ENCODE peak calls at places on chromosomes 3 and 15, in ten cellular contexts. One of them, this sample, is unnamed.

GRCh38 chr3:76034652-76035051 is 249.3 kb upstream of the ZNF717 start:
- DNase-seq in lower leg skin: no peak
- DNase-seq in suprapubic skin: no peak
- DNase-seq in ovary: no peak
- DNase-seq in IMR-90: no peak
- DNase-seq in tibial nerve: no peak
- DNase-seq in heart left ventricle: no peak
- DNase-seq in endothelial cell of umbilical vein: no peak
- DNase-seq in uterus: no peak
- DNase-seq in A549: no peak
- DNase-seq in this sample: no peak

GRCh38 chr3:5021571-5022092 is 42.4 kb downstream of the BHLHE40 start:
- DNase-seq in A549: peak
- DNase-seq in lower leg skin: no peak
- DNase-seq in suprapubic skin: no peak
- DNase-seq in endothelial cell of umbilical vein: peak
- DNase-seq in heart left ventricle: no peak
- DNase-seq in ovary: no peak
- DNase-seq in tibial nerve: no peak
- DNase-seq in IMR-90: peak
- DNase-seq in uterus: no peak
- DNase-seq in this sample: no peak

GRCh38 chr15:67380921-67381320 is 126.3 kb downstream of the IQCH start:
- DNase-seq in lower leg skin: no peak
- DNase-seq in IMR-90: no peak
- DNase-seq in endothelial cell of umbilical vein: no peak
- DNase-seq in tibial nerve: no peak
- DNase-seq in ovary: no peak
- DNase-seq in heart left ventricle: no peak
- DNase-seq in A549: no peak
- DNase-seq in uterus: no peak
- DNase-seq in suprapubic skin: no peak
- DNase-seq in this sample: no peak

GRCh38 chr3:138062626-138063025 is 52.7 kb downstream of the CLDN18 start:
- DNase-seq in IMR-90: peak
- DNase-seq in endothelial cell of umbilical vein: no peak
- DNase-seq in heart left ventricle: no peak
- DNase-seq in lower leg skin: no peak
- DNase-seq in tibial nerve: no peak
- DNase-seq in uterus: no peak
- DNase-seq in ovary: no peak
- DNase-seq in suprapubic skin: no peak
- DNase-seq in A549: no peak
- DNase-seq in this sample: peak

GRCh38 chr15:81360491-81360890 is 13.5 kb downstream of the TMC3 start:
- DNase-seq in suprapubic skin: no peak
- DNase-seq in lower leg skin: no peak
- DNase-seq in IMR-90: no peak
- DNase-seq in A549: no peak
- DNase-seq in uterus: no peak
- DNase-seq in tibial nerve: no peak
- DNase-seq in endothelial cell of umbilical vein: no peak
- DNase-seq in ovary: no peak
- DNase-seq in heart left ventricle: no peak
- DNase-seq in this sample: no peak

GRCh38 chr15:57398336-57398735 is 22.0 kb downstream of the CGNL1 start:
- DNase-seq in A549: no peak
- DNase-seq in endothelial cell of umbilical vein: no peak
- DNase-seq in IMR-90: no peak
- DNase-seq in lower leg skin: no peak
- DNase-seq in suprapubic skin: no peak
- DNase-seq in tibial nerve: no peak
- DNase-seq in heart left ventricle: no peak
- DNase-seq in ovary: no peak
- DNase-seq in uterus: no peak
- DNase-seq in this sample: no peak

GRCh38 chr15:88193415-88193814 is 63.1 kb downstream of the NTRK3 start:
- DNase-seq in uterus: no peak
- DNase-seq in IMR-90: no peak
- DNase-seq in suprapubic skin: no peak
- DNase-seq in A549: peak
- DNase-seq in tibial nerve: no peak
- DNase-seq in heart left ventricle: no peak
- DNase-seq in lower leg skin: no peak
- DNase-seq in ovary: no peak
- DNase-seq in endothelial cell of umbilical vein: no peak
- DNase-seq in this sample: no peak

GRCh38 chr3:136586580-136586979 is 165.6 kb downstream of the STAG1 start:
- DNase-seq in IMR-90: peak
- DNase-seq in tibial nerve: no peak
- DNase-seq in lower leg skin: no peak
- DNase-seq in uterus: no peak
- DNase-seq in suprapubic skin: no peak
- DNase-seq in heart left ventricle: no peak
- DNase-seq in endothelial cell of umbilical vein: no peak
- DNase-seq in A549: no peak
- DNase-seq in ovary: no peak
- DNase-seq in this sample: no peak

GRCh38 chr3:69999191-70000027 is at the start of gene SAMMSON:
- DNase-seq in A549: no peak
- DNase-seq in lower leg skin: no peak
- DNase-seq in suprapubic skin: no peak
- DNase-seq in IMR-90: peak
- DNase-seq in endothelial cell of umbilical vein: no peak
- DNase-seq in uterus: peak
- DNase-seq in heart left ventricle: no peak
- DNase-seq in ovary: peak
- DNase-seq in tibial nerve: no peak
- DNase-seq in this sample: no peak
- TF ChIP-seq POLR2A in A549: no peak
- TF ChIP-seq POLR2A in lower leg skin: no peak
- TF ChIP-seq POLR2A in suprapubic skin: no peak
- TF ChIP-seq POLR2A in IMR-90: no peak
- TF ChIP-seq POLR2A in endothelial cell of umbilical vein: no peak
- TF ChIP-seq POLR2A in uterus: no peak
- TF ChIP-seq POLR2A in heart left ventricle: no peak
- TF ChIP-seq POLR2A in ovary: no peak
- TF ChIP-seq POLR2A in tibial nerve: no peak
- TF ChIP-seq POLR2A in this sample: no peak

GRCh38 chr3:62822905-62823304 is 52.3 kb downstream of the CADPS start:
- DNase-seq in heart left ventricle: no peak
- DNase-seq in lower leg skin: no peak
- DNase-seq in endothelial cell of umbilical vein: no peak
- DNase-seq in A549: no peak
- DNase-seq in tibial nerve: no peak
- DNase-seq in IMR-90: no peak
- DNase-seq in ovary: no peak
- DNase-seq in suprapubic skin: no peak
- DNase-seq in uterus: no peak
- DNase-seq in this sample: no peak
- TF ChIP-seq POLR2A in heart left ventricle: no peak
- TF ChIP-seq POLR2A in lower leg skin: no peak
- TF ChIP-seq POLR2A in endothelial cell of umbilical vein: no peak
- TF ChIP-seq POLR2A in A549: no peak
- TF ChIP-seq POLR2A in tibial nerve: no peak
- TF ChIP-seq POLR2A in IMR-90: no peak
- TF ChIP-seq POLR2A in ovary: no peak
- TF ChIP-seq POLR2A in suprapubic skin: no peak
- TF ChIP-seq POLR2A in uterus: no peak
- TF ChIP-seq POLR2A in this sample: no peak

GRCh38 chr15:99106417-99107220 is 1.7 kb downstream of the SYNM start:
- DNase-seq in heart left ventricle: peak
- DNase-seq in suprapubic skin: no peak
- DNase-seq in A549: no peak
- DNase-seq in lower leg skin: peak
- DNase-seq in IMR-90: peak
- DNase-seq in ovary: peak
- DNase-seq in uterus: no peak
- DNase-seq in tibial nerve: no peak
- DNase-seq in endothelial cell of umbilical vein: peak
- DNase-seq in this sample: peak
- TF ChIP-seq POLR2A in heart left ventricle: no peak
- TF ChIP-seq POLR2A in suprapubic skin: no peak
- TF ChIP-seq POLR2A in A549: no peak
- TF ChIP-seq POLR2A in lower leg skin: no peak
- TF ChIP-seq POLR2A in IMR-90: no peak
- TF ChIP-seq POLR2A in ovary: no peak
- TF ChIP-seq POLR2A in uterus: no peak
- TF ChIP-seq POLR2A in tibial nerve: no peak
- TF ChIP-seq POLR2A in endothelial cell of umbilical vein: no peak
- TF ChIP-seq POLR2A in this sample: no peak

DNA sequence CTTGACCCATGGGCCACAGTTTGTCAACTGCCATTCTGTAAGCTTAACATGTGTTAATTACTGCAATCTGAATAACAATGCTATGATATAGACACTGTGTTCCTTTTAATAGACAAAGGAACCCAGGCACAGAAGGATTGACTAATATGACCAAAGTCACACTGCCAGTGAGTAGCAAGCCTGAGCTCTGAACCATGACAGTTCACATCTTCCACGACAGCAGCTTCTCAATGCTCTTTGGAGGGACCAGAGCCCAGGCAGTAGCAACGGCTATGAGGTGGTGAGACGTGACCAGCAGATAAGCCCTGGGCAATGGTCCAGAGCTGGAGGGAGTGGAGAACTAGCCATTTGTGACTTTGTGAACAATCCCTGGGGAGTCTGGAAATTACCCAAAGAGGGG is 19.4 kb downstream of the CA12 start:
- DNase-seq in ovary: no peak
- DNase-seq in uterus: no peak
- DNase-seq in A549: no peak
- DNase-seq in heart left ventricle: peak
- DNase-seq in tibial nerve: no peak
- DNase-seq in IMR-90: no peak
- DNase-seq in suprapubic skin: no peak
- DNase-seq in lower leg skin: no peak
- DNase-seq in endothelial cell of umbilical vein: no peak
- DNase-seq in this sample: peak
- TF ChIP-seq POLR2A in ovary: no peak
- TF ChIP-seq POLR2A in uterus: no peak
- TF ChIP-seq POLR2A in A549: no peak
- TF ChIP-seq POLR2A in heart left ventricle: no peak
- TF ChIP-seq POLR2A in tibial nerve: no peak
- TF ChIP-seq POLR2A in IMR-90: no peak
- TF ChIP-seq POLR2A in suprapubic skin: no peak
- TF ChIP-seq POLR2A in lower leg skin: no peak
- TF ChIP-seq POLR2A in endothelial cell of umbilical vein: no peak
- TF ChIP-seq POLR2A in this sample: no peak

DNA sequence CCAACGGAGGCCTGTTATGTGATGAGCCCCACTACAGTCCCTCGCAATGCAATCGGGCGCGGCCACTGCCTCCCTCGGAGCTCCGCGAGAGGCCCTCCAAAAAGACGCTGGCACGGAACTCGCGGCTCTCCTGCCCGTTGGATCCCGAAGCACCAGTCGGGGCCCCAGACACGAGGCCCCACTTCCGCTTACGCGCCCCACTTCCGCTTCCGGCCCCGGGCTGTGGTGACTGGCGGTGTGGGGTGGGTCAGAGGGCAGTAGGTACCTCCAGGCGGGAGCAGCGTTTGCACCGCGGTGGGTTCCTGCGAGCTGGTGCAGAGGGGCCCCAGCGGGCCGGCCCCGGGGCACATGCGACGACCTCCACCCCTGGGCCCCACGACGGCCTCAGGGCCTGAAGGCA is at the start of gene TOPAZ1:
- DNase-seq in A549: no peak
- DNase-seq in ovary: no peak
- DNase-seq in endothelial cell of umbilical vein: no peak
- DNase-seq in heart left ventricle: no peak
- DNase-seq in lower leg skin: no peak
- DNase-seq in suprapubic skin: no peak
- DNase-seq in uterus: no peak
- DNase-seq in IMR-90: no peak
- DNase-seq in tibial nerve: no peak
- DNase-seq in this sample: no peak
- TF ChIP-seq POLR2A in A549: no peak
- TF ChIP-seq POLR2A in ovary: no peak
- TF ChIP-seq POLR2A in endothelial cell of umbilical vein: no peak
- TF ChIP-seq POLR2A in heart left ventricle: no peak
- TF ChIP-seq POLR2A in lower leg skin: no peak
- TF ChIP-seq POLR2A in suprapubic skin: no peak
- TF ChIP-seq POLR2A in uterus: no peak
- TF ChIP-seq POLR2A in IMR-90: no peak
- TF ChIP-seq POLR2A in tibial nerve: no peak
- TF ChIP-seq POLR2A in this sample: no peak

GRCh38 chr15:92653366-92653765 is 2.2 kb downstream of the FAM174B start:
- DNase-seq in tibial nerve: no peak
- DNase-seq in heart left ventricle: no peak
- DNase-seq in lower leg skin: no peak
- DNase-seq in IMR-90: no peak
- DNase-seq in suprapubic skin: no peak
- DNase-seq in endothelial cell of umbilical vein: no peak
- DNase-seq in ovary: no peak
- DNase-seq in A549: no peak
- DNase-seq in uterus: no peak
- DNase-seq in this sample: no peak

GRCh38 chr15:92654662-92655061 is 913 bp downstream of the FAM174B start:
- DNase-seq in A549: no peak
- DNase-seq in uterus: no peak
- DNase-seq in tibial nerve: no peak
- DNase-seq in ovary: no peak
- DNase-seq in heart left ventricle: no peak
- DNase-seq in lower leg skin: no peak
- DNase-seq in IMR-90: no peak
- DNase-seq in endothelial cell of umbilical vein: peak
- DNase-seq in suprapubic skin: no peak
- DNase-seq in this sample: no peak

GRCh38 chr15:92656089-92656488 is 514 bp upstream of the FAM174B start:
- DNase-seq in IMR-90: no peak
- DNase-seq in tibial nerve: no peak
- DNase-seq in A549: no peak
- DNase-seq in lower leg skin: peak
- DNase-seq in endothelial cell of umbilical vein: no peak
- DNase-seq in heart left ventricle: no peak
- DNase-seq in ovary: no peak
- DNase-seq in suprapubic skin: no peak
- DNase-seq in uterus: no peak
- DNase-seq in this sample: no peak

GRCh38 chr15:92653836-92654524 is 1.6 kb downstream of the FAM174B start:
- DNase-seq in uterus: no peak
- DNase-seq in heart left ventricle: no peak
- DNase-seq in A549: no peak
- DNase-seq in tibial nerve: no peak
- DNase-seq in suprapubic skin: no peak
- DNase-seq in ovary: no peak
- DNase-seq in endothelial cell of umbilical vein: peak
- DNase-seq in IMR-90: no peak
- DNase-seq in lower leg skin: peak
- DNase-seq in this sample: no peak

GRCh38 chr15:92655178-92655995 is at the start of gene FAM174B:
- DNase-seq in ovary: peak
- DNase-seq in tibial nerve: no peak
- DNase-seq in IMR-90: no peak
- DNase-seq in endothelial cell of umbilical vein: peak
- DNase-seq in heart left ventricle: peak
- DNase-seq in suprapubic skin: no peak
- DNase-seq in uterus: no peak
- DNase-seq in lower leg skin: peak
- DNase-seq in A549: peak
- DNase-seq in this sample: peak
- TF ChIP-seq POLR2A in ovary: peak
- TF ChIP-seq POLR2A in tibial nerve: peak
- TF ChIP-seq POLR2A in IMR-90: no peak
- TF ChIP-seq POLR2A in endothelial cell of umbilical vein: peak
- TF ChIP-seq POLR2A in heart left ventricle: no peak
- TF ChIP-seq POLR2A in suprapubic skin: no peak
- TF ChIP-seq POLR2A in uterus: peak
- TF ChIP-seq POLR2A in lower leg skin: no peak
- TF ChIP-seq POLR2A in A549: peak
- TF ChIP-seq POLR2A in this sample: no peak